ENCODE peak calls at places on chromosome 13, in nine cellular contexts. W is HCT116, S is heart left ventricle, P is neural progenitor cell, A is body of pancreas, O is colonic mucosa, H is IMR-90, J is H9, L is substantia nigra. T is an unnamed sample.
A peak's percentile ranks its signal among the peaks of the same experiment; 100 is the strongest.

GRCh38 chr13:35769812-35770211 is 293.3 kb upstream of the MAB21L1 start:
- DNase-seq in A (no peak), O (no peak), W (no peak), J (no peak), P (no peak), L (no peak), H (no peak), S (no peak), T (no peak)

GRCh38 chr13:30972888-30973377 is 40.5 kb downstream of the TEX26 start:
- DNase-seq in O (no peak), W (no peak), H (peak; percentile 45), S (no peak), J (no peak), L (no peak), A (no peak), P (no peak), T (peak; percentile 41)

GRCh38 chr13:78476910-78477309 is 126.4 kb downstream of the POU4F1 start:
- DNase-seq in O (no peak), A (no peak), J (no peak), L (no peak), W (no peak), H (no peak), P (no peak), S (no peak), T (no peak)

GRCh38 chr13:24995225-24995804 is 100.6 kb upstream of the PABPC3 start:
- DNase-seq in A (peak; percentile 60), P (peak; percentile 89), S (peak; percentile 33), W (peak; percentile 77), L (peak; percentile 71), O (peak; percentile 69), H (peak; percentile 82), J (peak; percentile 78), T (peak; percentile 60)

GRCh38 chr13:80141114-80141849 is 199.6 kb downstream of the SPRY2 start:
- DNase-seq in A (peak; percentile 24), O (no peak), L (peak; percentile 53), P (peak; percentile 13), H (peak; percentile 78), W (no peak), J (no peak), S (peak; percentile 79), T (no peak)

GRCh38 chr13:38086721-38087120 is 217.1 kb upstream of the TRPC4 start:
- DNase-seq in S (no peak), L (no peak), A (no peak), O (no peak), P (no peak), H (no peak), J (no peak), W (no peak), T (no peak)

GRCh38 chr13:43787998-43788397 is 1.2 kb upstream of the ENOX1 start:
- DNase-seq in S (no peak), J (no peak), W (peak; percentile 18), P (peak; percentile 42), H (peak; percentile 52), A (no peak), L (peak; percentile 30), O (no peak), T (no peak)

GRCh38 chr13:98454389-98454881 is 122.5 kb downstream of the STK24 start:
- DNase-seq in H (peak; percentile 94), P (no peak), S (no peak), A (no peak), O (no peak), W (no peak), J (no peak), L (peak; percentile 18), T (peak; percentile 50)

GRCh38 chr13:39273953-39274352 is 235.7 kb downstream of the NHLRC3 start:
- DNase-seq in L (no peak), H (no peak), O (peak; percentile 27), P (peak; percentile 28), W (no peak), A (peak; percentile 34), S (no peak), J (peak; percentile 38), T (no peak)

GRCh38 chr13:93172109-93172508 is 54.5 kb upstream of the GPC6 start:
- DNase-seq in P (peak; percentile 7), W (no peak), A (no peak), S (no peak), O (no peak), L (no peak), H (no peak), J (no peak), T (no peak)

GRCh38 chr13:56019606-56020005 is 1121.1 kb upstream of the PRR20A start:
- DNase-seq in S (no peak), O (no peak), P (no peak), W (no peak), H (no peak), L (no peak), A (no peak), J (no peak), T (no peak)

GRCh38 chr13:45584816-45585215 is 30.7 kb downstream of the ERICH6B start:
- DNase-seq in A (no peak), J (peak; percentile 43), P (peak; percentile 9), L (no peak), O (no peak), S (no peak), W (peak; percentile 16), H (no peak), T (no peak)

GRCh38 chr13:92196566-92197256 is 798.3 kb downstream of the GPC5 start:
- DNase-seq in A (no peak), O (no peak), W (no peak), J (no peak), H (peak; percentile 2), L (no peak), S (no peak), P (no peak), T (no peak)

GRCh38 chr13:112752711-112753541 is 63.1 kb downstream of the ATP11A start:
- DNase-seq in L (no peak), H (no peak), A (no peak), O (no peak), W (no peak), J (no peak), P (no peak), S (no peak), T (no peak)

DNA sequence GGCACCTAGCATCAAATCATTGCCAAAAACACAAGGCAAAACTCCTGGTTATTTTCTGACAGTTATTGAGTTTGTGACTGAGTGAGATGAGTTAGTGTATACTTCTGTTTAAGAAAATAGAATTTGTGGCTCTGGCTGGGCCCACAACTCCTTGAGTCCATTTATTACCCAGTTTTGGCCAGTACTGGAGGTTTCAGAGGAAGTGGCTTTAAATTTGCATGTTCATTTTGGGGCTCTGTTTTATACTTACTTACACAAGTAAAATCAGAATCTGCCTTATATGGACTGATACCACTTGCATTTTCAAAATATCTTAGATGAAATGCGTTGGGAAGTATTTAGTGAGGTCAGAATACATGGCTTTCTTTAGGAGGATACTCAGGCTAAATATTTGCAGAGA is 29.0 kb downstream of the TNFSF11 start:
- DNase-seq in A (no peak), O (no peak), H (no peak), P (no peak), W (no peak), S (no peak), J (no peak), L (no peak), T (no peak)
- H3K27ac ChIP-seq in A (no peak overlapping the region), O (no peak overlapping the region), H (no peak overlapping the region), P (no peak overlapping the region), W (no peak overlapping the region), S (no peak overlapping the region), J (no peak overlapping the region), L (no peak overlapping the region), T (no peak overlapping the region)

DNA sequence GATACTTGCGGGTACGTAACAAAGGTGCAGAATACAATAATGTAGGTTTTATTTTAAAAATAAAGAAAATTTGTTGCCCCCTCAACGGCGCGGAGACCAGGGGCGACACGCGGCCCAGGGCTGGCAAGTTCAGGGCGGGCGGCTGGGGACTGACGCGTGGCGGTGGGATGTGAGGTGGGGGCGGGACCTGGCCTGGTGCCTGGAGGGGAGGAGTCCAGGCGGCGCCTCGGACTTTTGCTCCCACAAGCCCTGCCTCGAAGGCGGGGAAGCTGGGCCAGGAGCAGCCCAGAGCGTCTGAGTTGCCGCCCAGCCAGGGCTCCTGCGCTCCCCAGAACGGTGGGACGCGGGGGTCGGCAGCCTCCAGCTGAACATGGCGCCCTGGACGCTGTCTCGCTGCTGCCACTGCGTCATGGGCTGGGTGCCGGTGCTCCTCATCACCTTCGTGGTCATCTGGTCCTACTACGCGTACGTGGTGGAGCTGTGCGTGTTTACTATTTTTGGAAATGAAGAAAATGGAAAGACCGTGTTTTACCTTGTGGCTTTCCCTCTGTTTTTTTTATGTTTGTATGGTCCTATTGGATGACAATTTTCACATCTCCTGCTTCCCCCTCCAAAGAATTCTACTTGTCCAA is 1122.8 kb upstream of the ATXN8OS start:
- DNase-seq in L (no peak), W (no peak), H (no peak), A (no peak), S (no peak), J (no peak), O (no peak), P (no peak), T (no peak)
- H3K27ac ChIP-seq in L (no peak overlapping the region), W (no peak overlapping the region), H (no peak overlapping the region), A (no peak overlapping the region), S (no peak overlapping the region), J (no peak overlapping the region), O (no peak overlapping the region), P (no peak overlapping the region), T (no peak overlapping the region)

DNA sequence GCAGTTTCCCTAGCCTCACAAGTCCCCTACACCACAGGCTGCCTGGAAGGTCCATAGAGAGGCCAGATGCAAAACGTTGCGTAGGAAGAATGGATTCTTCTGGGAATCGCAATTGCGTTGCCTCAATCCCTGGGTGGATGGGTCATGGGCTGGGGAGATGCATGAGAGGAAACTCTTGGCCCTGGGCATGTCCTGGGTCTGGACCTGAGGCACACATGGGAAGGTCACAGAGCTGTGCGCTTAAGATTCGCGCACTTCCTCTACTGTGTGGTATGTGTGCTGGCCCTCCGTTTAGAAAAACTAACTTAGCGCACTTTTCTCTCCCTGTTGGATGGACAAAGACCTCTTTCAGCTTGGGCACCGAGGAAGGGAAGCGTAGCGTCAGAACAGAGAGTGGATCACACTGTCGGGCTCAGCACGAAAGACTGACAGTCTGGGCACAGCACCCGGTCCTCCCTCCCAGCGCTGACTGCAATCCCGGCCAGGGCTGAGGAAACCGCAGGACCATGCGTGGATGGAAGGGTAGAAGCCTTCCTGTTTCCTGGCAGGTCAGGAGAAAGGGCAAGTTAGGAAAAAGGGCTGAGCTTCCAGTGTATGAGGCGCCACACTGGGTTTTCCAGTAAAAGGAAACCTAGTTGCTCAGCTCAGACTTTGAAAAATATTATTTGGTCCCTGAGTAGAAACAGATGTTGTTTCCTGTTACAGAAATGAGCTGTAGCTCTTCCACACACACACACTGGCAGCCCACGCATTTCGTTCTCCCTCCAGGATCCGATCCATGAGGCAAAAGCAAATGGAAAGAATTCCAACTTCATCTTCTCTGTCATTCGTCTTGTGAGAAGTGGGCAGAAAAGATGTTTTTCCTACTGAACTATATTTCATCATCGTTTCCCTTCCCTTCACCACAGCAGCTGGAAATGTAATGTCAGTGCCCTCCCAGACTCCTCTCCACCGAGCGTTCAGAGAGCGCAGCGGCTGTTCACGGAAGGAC is 86.0 kb downstream of the ING1 start:
- DNase-seq in O (no peak), J (no peak), P (no peak), H (peak; percentile 95), A (no peak), W (no peak), S (peak; percentile 64), L (no peak), T (no peak)
- H3K27ac ChIP-seq in O (peak overlapping the region; percentile 37), J (no peak overlapping the region), P (no peak overlapping the region), H (peak overlapping the region; percentile 81), A (peak overlapping the region; percentile 29), W (no peak overlapping the region), S (peak overlapping the region; percentile 69), L (no peak overlapping the region), T (no peak overlapping the region)

DNA sequence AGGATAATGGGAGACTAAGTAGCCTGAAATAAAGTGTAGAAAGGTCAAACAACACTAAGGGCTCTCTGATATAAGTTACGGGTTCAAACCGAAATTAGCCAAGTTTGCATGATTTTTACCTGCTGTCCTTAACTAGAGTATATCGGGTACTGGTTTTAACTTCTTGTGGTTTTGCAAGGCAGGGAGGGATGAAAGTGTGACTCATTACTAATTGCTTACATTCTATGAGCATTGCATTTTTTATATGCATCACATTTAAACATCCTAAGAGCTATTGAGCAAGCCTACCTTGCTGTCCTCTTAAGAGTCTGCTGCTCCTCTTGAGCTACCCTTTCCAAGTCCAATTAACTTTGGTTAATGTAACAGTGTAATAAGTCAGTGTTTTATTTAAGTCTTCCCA is 415.4 kb downstream of the SLITRK5 start:
- DNase-seq in L (no peak), J (no peak), W (no peak), A (no peak), S (no peak), P (no peak), O (no peak), H (peak; percentile 22), T (no peak)
- H3K27ac ChIP-seq in L (no peak overlapping the region), J (no peak overlapping the region), W (no peak overlapping the region), A (no peak overlapping the region), S (no peak overlapping the region), P (no peak overlapping the region), O (no peak overlapping the region), H (no peak overlapping the region), T (no peak overlapping the region)

T was measured in prostate gland.